ENCODE peak calls at places on chromosome 1, in four cellular contexts. S, V, U and Q are unnamed samples. For H3K9me3, the result is how much of the 10 kb centered on the place peaks cover.

GRCh38 chr1:51235611-51236547 is at the start of gene RNF11:
- DNase-seq in U (peak), V (peak), S (peak), Q (peak)

GRCh38 chr1:214520544-214521165 is 30.7 kb downstream of the PTPN14 start:
- DNase-seq in U (no peak), S (no peak), V (no peak), Q (no peak)

GRCh38 chr1:6103111-6103853 is 57.6 kb downstream of the KCNAB2 start:
- DNase-seq in V (peak), S (no peak), U (no peak), Q (no peak)

GRCh38 chr1:121587777-121588176 is 403.0 kb downstream of the SRGAP2C start:
- DNase-seq in V (no peak), U (no peak), S (no peak), Q (no peak)

GRCh38 chr1:186187601-186188000 is 187.5 kb downstream of the TPR start:
- DNase-seq in V (no peak), S (no peak), U (no peak), Q (no peak)

GRCh38 chr1:13832100-13832499 is 132.1 kb downstream of the PRDM2 start:
- DNase-seq in S (no peak), U (no peak), V (no peak), Q (no peak)

GRCh38 chr1:30417701-30418425 is 305.5 kb downstream of the MATN1 start:
- DNase-seq in V (no peak), S (no peak), U (no peak), Q (no peak)

GRCh38 chr1:196546272-196547245 is 61.7 kb downstream of the KCNT2 start:
- DNase-seq in V (no peak), S (no peak), U (no peak), Q (no peak)

GRCh38 chr1:206719169-206719839 is 34.6 kb downstream of the MAPKAPK2 start:
- DNase-seq in S (no peak), V (no peak), U (no peak), Q (no peak)

GRCh38 chr1:29096255-29096896 is 27.3 kb downstream of the TMEM200B start:
- DNase-seq in U (no peak), V (no peak), S (no peak), Q (no peak)

GRCh38 chr1:24928631-24929090 is 1.4 kb downstream of the RUNX3 start:
- DNase-seq in S (no peak), V (no peak), U (peak), Q (peak)

GRCh38 chr1:26696645-26697440 is 1.0 kb downstream of the ARID1A start:
- DNase-seq in U (peak), S (peak), V (peak), Q (peak)

GRCh38 chr1:233327938-233328660 is 575 bp downstream of the MAP3K21 start:
- DNase-seq in S (peak), U (peak), V (peak), Q (peak)

GRCh38 chr1:175035860-175036259 is 12.6 kb upstream of the MRPS14 start:
- DNase-seq in U (peak), S (no peak), V (no peak), Q (no peak)

GRCh38 chr1:214588963-214589597 is 13.9 kb upstream of the CENPF start:
- DNase-seq in V (no peak), S (no peak), U (no peak), Q (no peak)

GRCh38 chr1:60762176-60762575 is 320.2 kb upstream of the NFIA start:
- DNase-seq in U (no peak), V (no peak), S (no peak), Q (no peak)

GRCh38 chr1:41322835-41323234 is 38.4 kb upstream of the FOXO6 start:
- DNase-seq in U (peak), V (peak), S (peak), Q (peak)

GRCh38 chr1:36055706-36056105 is 28.2 kb upstream of the TEKT2 start:
- DNase-seq in U (no peak), V (no peak), S (no peak), Q (no peak)

GRCh38 chr1:243287652-243288051 is 31.8 kb downstream of the SDCCAG8 start:
- DNase-seq in S (no peak), U (peak), V (no peak), Q (no peak)

GRCh38 chr1:91736146-91736998 is 149.6 kb downstream of the TGFBR3 start:
- DNase-seq in U (peak), S (no peak), V (no peak), Q (no peak)

GRCh38 chr1:53739109-53739681 is at the start of gene GLIS1:
- DNase-seq in U (peak), S (peak), V (peak), Q (peak)

GRCh38 chr1:67853704-67854103 is 20.4 kb upstream of the GNG12 start:
- DNase-seq in S (peak), U (peak), V (peak), Q (no peak)

GRCh38 chr1:32774950-32775634 is 42.1 kb downstream of the YARS1 start:
- DNase-seq in V (no peak), U (peak), S (no peak), Q (no peak)

GRCh38 chr1:235954306-235955283 is 87.9 kb upstream of the LYST start:
- DNase-seq in S (no peak), U (no peak), V (peak), Q (peak)

GRCh38 chr1:192658255-192658654 is 22.3 kb downstream of the RGS13 start:
- DNase-seq in V (no peak), S (no peak), U (no peak), Q (no peak)

GRCh38 chr1:78304766-78305165 is 186.0 kb upstream of the PTGFR start:
- DNase-seq in S (no peak), V (no peak), U (no peak), Q (no peak)

GRCh38 chr1:231807498-231807897 is 180.9 kb downstream of the DISC1 start:
- DNase-seq in V (no peak), U (no peak), S (no peak), Q (no peak)

GRCh38 chr1:18032475-18032874 is 75.1 kb upstream of the IGSF21 start:
- DNase-seq in V (no peak), S (no peak), U (no peak), Q (no peak)

GRCh38 chr1:11072216-11072917 is 12.5 kb upstream of the SRM start:
- DNase-seq in U (no peak), V (no peak), S (no peak), Q (no peak)

GRCh38 chr1:109207472-109208103 is 6.1 kb upstream of the SARS1 start:
- DNase-seq in U (no peak), S (no peak), V (no peak), Q (no peak)

GRCh38 chr1:54279457-54279856 is 79.5 kb downstream of the MRPL37 start:
- DNase-seq in V (no peak), U (no peak), S (no peak), Q (no peak)

GRCh38 chr1:33612877-33613487 is 140.5 kb downstream of the ZSCAN20 start:
- DNase-seq in V (peak), U (peak), S (peak), Q (no peak)

GRCh38 chr1:150578278-150579109 is 916 bp downstream of the MCL1 start:
- DNase-seq in S (peak), V (peak), U (peak), Q (no peak)

DNA sequence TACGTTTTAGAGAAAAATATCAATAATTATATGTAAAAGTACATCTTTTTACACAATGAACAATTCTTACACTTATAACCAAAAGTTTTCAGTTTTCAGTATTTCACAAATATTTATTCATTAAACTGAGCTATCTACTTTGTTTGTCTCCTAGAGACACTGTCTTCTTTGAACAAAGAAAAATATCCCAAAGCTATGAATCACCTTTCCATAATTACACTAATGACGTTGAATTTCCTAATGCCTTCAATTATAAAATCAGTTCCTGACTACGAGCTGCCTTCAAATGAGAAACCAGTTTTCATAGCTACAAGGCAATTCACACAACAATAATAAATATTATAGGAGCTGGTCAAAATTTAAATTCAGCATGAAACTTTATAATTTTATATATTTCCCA is 201.8 kb upstream of the BRINP3 start:
- DNase-seq in S (no peak), V (no peak), U (no peak), Q (no peak)
- H3K9me3 ChIP-seq in S (under half), V (under half), U (under half), Q (under half)

GRCh38 chr1:2520806-2521205 is 5.6 kb downstream of the PANK4 start:
- DNase-seq in U (no peak), V (no peak), S (peak), Q (no peak)
- H3K9me3 ChIP-seq in U (under half), V (under half), S (under half), Q (under half)

GRCh38 chr1:161086457-161086856 is 2.9 kb downstream of the NECTIN4 start:
- DNase-seq in V (no peak), S (no peak), U (no peak), Q (no peak)

GRCh38 chr1:161089938-161090337 is 580 bp upstream of the NECTIN4 start:
- DNase-seq in S (no peak), U (no peak), V (no peak), Q (no peak)

GRCh38 chr1:161090617-161091016 is 1.3 kb upstream of the NECTIN4 start:
- DNase-seq in V (no peak), S (no peak), U (no peak), Q (no peak)

GRCh38 chr1:161089251-161089924 is at the start of gene NECTIN4:
- DNase-seq in S (no peak), U (no peak), V (no peak), Q (no peak)

GRCh38 chr1:161088587-161089110 is 709 bp downstream of the NECTIN4 start:
- DNase-seq in V (no peak), S (no peak), U (no peak), Q (no peak)
- H3K9me3 ChIP-seq in V (under half), S (under half), U (under half), Q (under half)

DNA sequence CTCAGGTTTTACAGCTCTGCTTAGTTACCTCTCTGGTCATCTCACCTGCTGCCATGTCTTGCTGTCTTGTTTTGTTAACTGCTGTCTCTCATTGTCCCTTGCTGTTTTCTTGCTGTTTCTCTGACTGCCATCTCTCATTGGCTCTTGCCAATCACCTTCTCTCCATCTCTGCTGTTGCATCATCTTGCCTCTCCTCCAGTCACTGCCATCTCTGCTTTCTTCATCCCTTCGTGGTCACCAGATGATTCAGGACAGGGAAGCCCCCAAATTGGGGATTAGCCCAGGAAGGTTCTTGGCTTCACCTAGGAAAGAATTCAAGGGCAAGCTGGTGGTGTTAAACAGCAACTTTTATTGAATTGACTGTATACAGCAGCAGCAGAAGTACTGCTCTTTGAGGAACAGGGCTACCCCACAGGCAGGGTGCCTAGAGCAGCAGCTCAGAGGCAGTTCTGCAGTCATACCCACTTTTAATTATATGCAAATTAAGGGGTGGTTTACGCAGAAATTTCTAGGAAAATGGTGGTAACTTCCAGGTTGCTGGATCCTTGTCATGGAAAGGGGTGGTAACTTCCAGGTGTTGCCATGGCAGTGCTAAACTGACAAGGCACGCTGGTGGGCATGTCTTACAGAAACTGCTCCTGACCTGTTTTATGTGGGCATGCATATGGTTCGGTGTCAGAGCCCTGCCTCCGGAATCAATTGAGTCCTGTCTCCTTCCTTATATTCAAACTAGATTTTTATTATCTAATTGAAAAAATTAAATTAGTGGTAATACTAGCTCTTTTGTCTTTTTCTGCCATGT is 33.4 kb downstream of the SUCO start:
- DNase-seq in S (no peak), V (no peak), U (no peak), Q (no peak)
- H3K9me3 ChIP-seq in S (under half), V (under half), U (under half), Q (under half)

GRCh38 chr1:246742396-246742795 is 18.2 kb downstream of the SCCPDH start:
- DNase-seq in U (no peak), S (no peak), V (no peak), Q (no peak)
- H3K9me3 ChIP-seq in U (under half), S (under half), V (under half), Q (under half)

GRCh38 chr1:248416226-248416625 is 13.4 kb downstream of the OR2T1 start:
- DNase-seq in S (no peak), V (no peak), U (no peak), Q (no peak)
- H3K9me3 ChIP-seq in S (under half), V (under half), U (under half), Q (under half)

DNA sequence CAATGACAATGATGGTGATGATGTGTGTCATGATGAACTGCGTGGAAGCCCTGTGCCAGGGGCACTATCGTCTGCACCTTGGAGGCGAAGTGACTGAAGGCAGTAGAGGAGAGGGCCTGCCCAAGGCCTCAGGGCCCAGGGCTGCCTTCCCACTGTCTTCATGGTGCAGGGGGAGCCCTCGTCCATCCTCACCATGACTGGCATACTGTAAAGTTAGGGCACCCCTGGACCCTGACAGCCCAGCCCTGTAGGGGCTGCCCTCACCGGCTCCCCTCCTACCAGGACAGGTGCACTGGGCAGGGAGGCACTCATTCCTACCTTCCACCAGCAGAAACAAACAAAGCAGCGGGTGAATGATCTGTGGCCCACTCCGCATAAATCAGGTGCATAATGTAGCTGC is 156.9 kb upstream of the C1orf174 start:
- DNase-seq in U (no peak), V (no peak), S (no peak), Q (no peak)
- H3K9me3 ChIP-seq in U (under half), V (under half), S (under half), Q (under half)